ENCODE peak calls at places on chromosome 15, in ten cellular contexts. R is T-helper 1 cell; X is stromal cell of bone marrow; Y is NCI-H2171; U is stimulated activated CD4-positive, alpha-beta T cell treated with anti-CD3 and anti-CD28 coated beads, Interleukin-15, amount 100 ng/mL, for 1 hour; E is AG08396; Q is HEK293T; L is AG04450; Z is GM06990; K is heart right ventricle. A is an unnamed sample.

GRCh38 chr15:25597576-25597975 is 158.8 kb upstream of the UBE3A start:
- DNase-seq in U (no peak), E (no peak), X (no peak), Y (no peak), K (no peak), R (no peak), Z (no peak), L (no peak), Q (no peak), A (no peak)

GRCh38 chr15:69462493-69463181 is 10.0 kb downstream of the RPLP1 start:
- DNase-seq in Q (peak; percentile 95), X (peak; percentile 97), L (peak; percentile 98), E (peak; percentile 98), R (peak; percentile 91), Y (peak; percentile 94), U (peak; percentile 84), K (peak; percentile 95), Z (peak; percentile 93), A (peak; percentile 97)

GRCh38 chr15:96326551-96327154 is 3.8 kb upstream of the NR2F2 start:
- DNase-seq in Z (no peak), X (no peak), L (no peak), Q (no peak), E (peak; percentile 49), Y (no peak), R (no peak), K (no peak), U (no peak), A (no peak)

GRCh38 chr15:86278586-86278985 is 198.9 kb downstream of the AGBL1 start:
- DNase-seq in K (no peak), R (no peak), Z (no peak), L (no peak), E (no peak), Y (no peak), Q (no peak), U (no peak), X (no peak), A (no peak)

GRCh38 chr15:42719051-42719450 is 17.9 kb downstream of the CDAN1 start:
- DNase-seq in E (no peak), Q (no peak), K (no peak), Y (no peak), Z (no peak), R (no peak), X (no peak), U (no peak), L (no peak), A (no peak)

GRCh38 chr15:75353604-75354003 is 6.8 kb downstream of the NEIL1 start:
- DNase-seq in X (no peak), R (no peak), U (no peak), E (no peak), Y (no peak), Z (no peak), K (no peak), L (no peak), Q (no peak), A (no peak)

GRCh38 chr15:80526556-80527340 is 122.6 kb downstream of the ARNT2 start:
- DNase-seq in Q (no peak), E (peak; percentile 83), U (no peak), X (peak; percentile 94), K (no peak), Y (no peak), R (no peak), L (no peak), Z (no peak), A (peak; percentile 74)

GRCh38 chr15:90617668-90618097 is 88.0 kb downstream of the CRTC3 start:
- DNase-seq in E (no peak), Z (no peak), Y (no peak), K (no peak), Q (no peak), U (no peak), X (no peak), L (no peak), R (no peak), A (no peak)

GRCh38 chr15:75620043-75620775 is 5.3 kb downstream of the SNUPN start:
- DNase-seq in Y (no peak), K (no peak), Q (no peak), E (peak; percentile 52), X (peak; percentile 85), U (no peak), Z (no peak), R (no peak), L (no peak), A (peak; percentile 35)

GRCh38 chr15:27399236-27399635 is 428.3 kb downstream of the GABRG3 start:
- DNase-seq in R (no peak), Y (no peak), X (no peak), Q (no peak), K (no peak), Z (no peak), L (no peak), E (no peak), U (no peak), A (no peak)

GRCh38 chr15:63382966-63383710 is 1.5 kb upstream of the CA12 start:
- DNase-seq in X (no peak), Z (no peak), Y (no peak), Q (no peak), K (no peak), U (no peak), E (no peak), R (no peak), L (no peak), A (no peak)

GRCh38 chr15:71323604-71324003 is 208.3 kb downstream of the THSD4 start:
- DNase-seq in X (no peak), R (no peak), Z (no peak), E (no peak), Q (no peak), L (no peak), U (no peak), K (no peak), Y (no peak), A (no peak)

GRCh38 chr15:29252231-29252630 is 17.4 kb downstream of the NSMCE3 start:
- DNase-seq in R (no peak), Z (no peak), K (no peak), X (no peak), E (no peak), Y (no peak), L (no peak), Q (no peak), U (no peak), A (no peak)

GRCh38 chr15:36108539-36108938 is 470.9 kb upstream of the CDIN1 start:
- DNase-seq in Y (no peak), X (no peak), E (no peak), R (no peak), Q (no peak), U (no peak), Z (no peak), K (no peak), L (no peak), A (no peak)

GRCh38 chr15:26771917-26772587 is 814 bp downstream of the GABRB3 start:
- DNase-seq in R (no peak), Q (no peak), E (peak; percentile 12), Z (no peak), K (no peak), U (no peak), X (no peak), Y (peak; percentile 10), L (no peak), A (no peak)

A was measured in GM04504.